ENCODE peak calls at places on chromosomes 12 and 14, in six cellular contexts. M, B, U, K, N and O are unnamed samples.

GRCh38 chr12:32264995-32265394 is 134.4 kb upstream of the FGD4 start:
- DNase-seq in K (no peak), B (no peak), M (no peak), N (no peak), U (peak), O (no peak)

GRCh38 chr12:96354844-96355534 is 45.2 kb downstream of the CDK17 start:
- DNase-seq in K (no peak), M (no peak), N (no peak), U (no peak), B (no peak), O (no peak)

GRCh38 chr12:121005346-121005815 is 10.9 kb downstream of the C12orf43 start:
- DNase-seq in U (no peak), K (peak), M (peak), N (peak), B (peak), O (no peak)

GRCh38 chr12:123801573-123802178 is 39.6 kb downstream of the DNAH10 start:
- DNase-seq in B (no peak), M (no peak), U (peak), N (no peak), K (no peak), O (no peak)

GRCh38 chr14:94310248-94310647 is 12.9 kb downstream of the SERPINA6 start:
- DNase-seq in B (no peak), U (no peak), K (no peak), N (no peak), M (no peak), O (no peak)

GRCh38 chr14:22887990-22888378 is 5.0 kb downstream of the REM2 start:
- DNase-seq in B (no peak), U (no peak), M (peak), N (no peak), K (no peak), O (no peak)

GRCh38 chr12:93862424-93862823 is 185.2 kb downstream of the CRADD start:
- DNase-seq in M (no peak), B (no peak), N (no peak), U (no peak), K (no peak), O (no peak)

GRCh38 chr12:113136128-113136989 is 798 bp upstream of the RASAL1 start:
- DNase-seq in B (no peak), N (peak), U (no peak), M (peak), K (peak), O (no peak)

GRCh38 chr12:131882804-131883520 is 11.5 kb upstream of the ULK1 start:
- DNase-seq in B (no peak), M (no peak), K (no peak), N (no peak), U (no peak), O (no peak)

GRCh38 chr12:59904874-59905521 is 309.2 kb downstream of the SLC16A7 start:
- DNase-seq in B (no peak), U (peak), N (no peak), M (no peak), K (no peak), O (no peak)

GRCh38 chr12:9660046-9660445 is 9.5 kb upstream of the CLEC2D start:
- DNase-seq in U (no peak), N (no peak), M (no peak), B (no peak), K (no peak), O (no peak)

GRCh38 chr12:79858518-79858917 is 76.4 kb downstream of the PPP1R12A start:
- DNase-seq in B (no peak), M (no peak), U (no peak), K (no peak), N (no peak), O (no peak)

GRCh38 chr12:110560048-110560447 is 23.1 kb downstream of the PPTC7 start:
- DNase-seq in B (no peak), N (no peak), M (no peak), U (no peak), K (no peak), O (no peak)

GRCh38 chr12:100566887-100567637 is 6.4 kb upstream of the GAS2L3 start:
- DNase-seq in M (no peak), N (no peak), U (no peak), K (no peak), B (no peak), O (no peak)

GRCh38 chr12:69688496-69689427 is 10.3 kb downstream of the BEST3 start:
- DNase-seq in B (no peak), M (peak), U (peak), K (no peak), N (no peak), O (peak)

GRCh38 chr12:112677050-112677765 is 114.3 kb upstream of the RPH3A start:
- DNase-seq in N (no peak), B (no peak), M (no peak), K (no peak), U (no peak), O (no peak)